ENCODE peak calls at places on chromosomes 7 and 10, in four cellular contexts. P is heart left ventricle; I is left cardiac atrium; V is activated naive CD4-positive, alpha-beta T cell treated with Interleukin-2 at 50 U/mL for 16 hours. Q is an unnamed sample.

GRCh38 chr7:151034312-151035023 is 6.2 kb downstream of the ABCB8 start:
- DNase-seq in I (no peak), P (no peak), V (no peak), Q (no peak)

GRCh38 chr10:3111626-3112220 is 44.4 kb downstream of the PFKP start:
- DNase-seq in I (no peak), P (peak), V (no peak), Q (no peak)

GRCh38 chr10:71150811-71151210 is 61.6 kb upstream of the UNC5B start:
- DNase-seq in V (no peak), P (no peak), I (no peak), Q (no peak)

GRCh38 chr10:18797286-18797685 is 138.1 kb downstream of the ARL5B start:
- DNase-seq in P (no peak), I (no peak), V (no peak), Q (no peak)

GRCh38 chr7:128833939-128834310 is 3.7 kb downstream of the FLNC start:
- DNase-seq in I (no peak), P (no peak), V (no peak), Q (no peak)

GRCh38 chr10:119538632-119539358 is 3.7 kb downstream of the RGS10 start:
- DNase-seq in I (no peak), V (peak), P (no peak), Q (no peak)

GRCh38 chr7:82443801-82444219 is 233 bp upstream of the CACNA2D1 start:
- DNase-seq in P (peak), I (peak), V (no peak), Q (peak)

GRCh38 chr7:55251911-55252310 is 113.2 kb upstream of the LANCL2 start:
- DNase-seq in I (no peak), V (no peak), P (no peak), Q (no peak)

GRCh38 chr7:3482147-3482921 is 181.3 kb downstream of the SDK1 start:
- DNase-seq in V (no peak), P (no peak), I (no peak), Q (no peak)